ENCODE peak calls at places on chromosome 6, in eight cellular contexts. F is IMR-90, K is tibial nerve, V is K562, C is heart left ventricle, Q is NB4, W is HepG2, E is GM12891. A is an unnamed sample.

GRCh38 chr6:125549202-125549884 is 200.1 kb upstream of the HEY2 start:
- DNase-seq in W (no peak), K (no peak), E (no peak), Q (no peak), V (no peak), C (no peak), F (no peak), A (no peak)

GRCh38 chr6:141701732-141702131 is 431.0 kb upstream of the GJE1 start:
- DNase-seq in V (no peak), E (no peak), K (no peak), C (no peak), F (no peak), Q (no peak), W (no peak), A (no peak)

GRCh38 chr6:74752303-74752702 is 453.6 kb downstream of the COL12A1 start:
- DNase-seq in W (no peak), C (no peak), F (no peak), K (no peak), V (no peak), E (no peak), Q (no peak), A (no peak)

GRCh38 chr6:145367149-145367548 is 368.2 kb downstream of the EPM2A start:
- DNase-seq in W (no peak), F (no peak), K (no peak), Q (peak), E (no peak), C (no peak), V (no peak), A (no peak)

GRCh38 chr6:61809004-61809595 is 476.9 kb downstream of the KHDRBS2 start:
- DNase-seq in E (peak), Q (peak), W (peak), V (peak), C (no peak), F (no peak), K (no peak), A (no peak)

GRCh38 chr6:87822011-87822410 is 120.0 kb upstream of the AKIRIN2 start:
- DNase-seq in C (no peak), K (no peak), Q (no peak), E (no peak), F (peak), W (peak), V (no peak), A (no peak)

GRCh38 chr6:2531426-2532208 is 219.1 kb downstream of the MYLK4 start:
- DNase-seq in V (no peak), Q (peak), E (no peak), W (no peak), C (no peak), K (no peak), F (peak), A (no peak)

GRCh38 chr6:168192195-168192900 is 113.3 kb upstream of the FRMD1 start:
- DNase-seq in E (no peak), Q (no peak), C (no peak), K (no peak), W (no peak), V (no peak), F (no peak), A (no peak)

GRCh38 chr6:129490551-129491245 is 219.3 kb downstream of the ARHGAP18 start:
- DNase-seq in V (peak), C (peak), K (no peak), W (peak), E (peak), Q (peak), F (peak), A (no peak)

GRCh38 chr6:43575105-43575771 is 600 bp downstream of the XPO5 start:
- DNase-seq in W (peak), K (no peak), V (peak), C (no peak), F (peak), E (no peak), Q (peak), A (no peak)

GRCh38 chr6:3402310-3403243 is 54.3 kb downstream of the SLC22A23 start:
- DNase-seq in Q (no peak), E (no peak), W (no peak), K (no peak), F (no peak), C (no peak), V (no peak), A (no peak)

GRCh38 chr6:53702316-53702715 is 36.8 kb upstream of the KLHL31 start:
- DNase-seq in Q (peak), W (no peak), C (no peak), V (no peak), F (no peak), K (no peak), E (no peak), A (no peak)

GRCh38 chr6:130575971-130576370 is 210.2 kb downstream of the TMEM200A start:
- DNase-seq in V (no peak), Q (peak), W (peak), F (no peak), K (no peak), E (no peak), C (no peak), A (peak)

GRCh38 chr6:130991422-130992144 is 71.5 kb downstream of the EPB41L2 start:
- DNase-seq in W (no peak), Q (no peak), C (no peak), V (no peak), E (no peak), F (no peak), K (no peak), A (no peak)

GRCh38 chr6:149951626-149952025 is 9.8 kb downstream of the ULBP2 start:
- DNase-seq in V (no peak), F (no peak), W (no peak), Q (no peak), E (no peak), C (no peak), K (no peak), A (no peak)

GRCh38 chr6:113672691-113673149 is 184.4 kb upstream of the MARCKS start:
- DNase-seq in F (peak), W (peak), E (no peak), Q (peak), V (no peak), K (peak), C (peak), A (no peak)

GRCh38 chr6:148968636-148969270 is 221.9 kb downstream of the UST start:
- DNase-seq in K (no peak), Q (no peak), W (peak), F (peak), V (no peak), C (no peak), E (no peak), A (no peak)

GRCh38 chr6:87945966-87946365 is 101.7 kb upstream of the SPACA1 start:
- DNase-seq in Q (no peak), F (no peak), E (no peak), C (no peak), K (no peak), V (no peak), W (no peak), A (no peak)

GRCh38 chr6:97462031-97462430 is 179.0 kb upstream of the MMS22L start:
- DNase-seq in E (no peak), Q (no peak), K (no peak), V (no peak), F (no peak), W (no peak), C (no peak), A (no peak)

GRCh38 chr6:104344223-104344622 is 515.5 kb downstream of the HACE1 start:
- DNase-seq in Q (no peak), V (no peak), W (no peak), C (no peak), E (no peak), F (no peak), K (no peak), A (no peak)

GRCh38 chr6:786946-787763 is 94.2 kb upstream of the EXOC2 start:
- DNase-seq in F (peak), W (peak), E (peak), V (peak), K (no peak), Q (peak), C (no peak), A (no peak)

GRCh38 chr6:1952726-1953360 is 292.6 kb downstream of the GMDS start:
- DNase-seq in C (no peak), K (no peak), Q (no peak), V (no peak), W (no peak), E (no peak), F (peak), A (no peak)

GRCh38 chr6:33723576-33724085 is 12.1 kb upstream of the UQCC2 start:
- DNase-seq in V (no peak), E (no peak), C (no peak), W (no peak), K (no peak), F (no peak), Q (no peak), A (peak)

GRCh38 chr6:157385482-157385881 is 4.5 kb downstream of the ZDHHC14 start:
- DNase-seq in V (no peak), E (no peak), Q (no peak), W (no peak), C (no peak), K (no peak), F (no peak), A (no peak)

GRCh38 chr6:27672113-27672799 is 199.4 kb upstream of the ZNF184 start:
- DNase-seq in C (no peak), W (peak), K (no peak), Q (peak), E (no peak), F (peak), V (peak), A (no peak)

GRCh38 chr6:105608711-105609374 is 206.0 kb upstream of the PREP start:
- DNase-seq in W (peak), F (peak), V (no peak), E (no peak), K (no peak), Q (no peak), C (no peak), A (no peak)

GRCh38 chr6:150195996-150196417 is 53.2 kb downstream of the PPP1R14C start:
- DNase-seq in K (no peak), F (no peak), V (no peak), C (no peak), W (no peak), Q (no peak), E (no peak), A (no peak)

GRCh38 chr6:111589366-111589765 is 16.3 kb downstream of the TRAF3IP2 start:
- DNase-seq in F (peak), V (no peak), Q (no peak), K (no peak), W (peak), C (no peak), E (no peak), A (no peak)
- TF ChIP-seq POLR2A in F (peak), V (no peak), Q (no peak), K (no peak), W (no peak), C (no peak), E (no peak), A (no peak)

GRCh38 chr6:52551483-52552277 is 25.2 kb downstream of the TRAM2 start:
- DNase-seq in V (no peak), Q (no peak), C (peak), W (peak), K (no peak), E (no peak), F (peak), A (no peak)

GRCh38 chr6:52548353-52548713 is 28.5 kb downstream of the TRAM2 start:
- DNase-seq in C (no peak), F (no peak), K (no peak), Q (peak), E (no peak), W (no peak), V (no peak), A (no peak)

GRCh38 chr6:52548999-52549398 is 27.9 kb downstream of the TRAM2 start:
- DNase-seq in F (no peak), E (no peak), C (no peak), W (no peak), V (no peak), K (no peak), Q (no peak), A (no peak)

GRCh38 chr6:52549428-52549827 is 27.4 kb downstream of the TRAM2 start:
- DNase-seq in Q (no peak), W (no peak), E (no peak), V (no peak), C (no peak), K (no peak), F (no peak), A (no peak)

DNA sequence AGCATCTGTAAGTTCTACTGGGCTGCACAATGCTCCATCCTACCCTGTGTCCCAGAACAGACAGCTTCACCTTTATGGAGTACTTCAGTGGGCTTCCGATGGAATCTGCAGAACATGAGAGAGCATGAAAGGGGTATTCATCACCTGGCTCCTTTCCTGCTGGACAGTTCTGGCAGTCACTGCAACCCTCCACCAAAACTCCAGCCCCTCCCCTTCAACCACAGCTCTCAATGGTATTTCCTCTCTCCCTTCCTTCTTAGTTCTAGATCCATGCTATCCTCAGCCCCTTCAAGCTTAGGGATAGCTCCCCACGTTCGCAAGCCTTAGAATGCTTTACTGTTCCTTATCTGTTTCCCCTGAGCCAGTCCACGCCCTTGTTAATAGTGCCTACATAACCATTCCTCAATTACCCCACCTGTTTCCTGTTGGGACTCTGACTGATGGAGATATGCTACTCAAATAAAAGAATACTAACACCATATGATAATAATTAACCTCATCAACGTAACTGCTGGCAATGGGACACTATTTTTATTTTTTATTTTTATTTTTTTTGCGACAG is 26.8 kb downstream of the TRAM2 start:
- DNase-seq in Q (no peak), E (no peak), C (no peak), W (no peak), V (no peak), K (no peak), F (no peak), A (no peak)
- TF ChIP-seq POLR2A in Q (no peak), E (no peak), C (no peak), W (no peak), V (no peak), K (no peak), F (no peak), A (no peak)

GRCh38 chr6:11485261-11485660 is 52.3 kb upstream of the TMEM170B start:
- DNase-seq in W (no peak), K (no peak), Q (no peak), E (no peak), V (no peak), F (no peak), C (no peak), A (no peak)

GRCh38 chr6:11479296-11479695 is 58.3 kb upstream of the TMEM170B start:
- DNase-seq in E (no peak), Q (no peak), K (no peak), W (no peak), F (no peak), V (no peak), C (no peak), A (no peak)

GRCh38 chr6:11482616-11483015 is 54.9 kb upstream of the TMEM170B start:
- DNase-seq in E (no peak), W (no peak), V (no peak), Q (no peak), C (no peak), F (no peak), K (no peak), A (no peak)

GRCh38 chr6:11484441-11484840 is 53.1 kb upstream of the TMEM170B start:
- DNase-seq in Q (no peak), V (no peak), F (no peak), K (no peak), C (no peak), W (no peak), E (no peak), A (no peak)

GRCh38 chr6:11480541-11480940 is 57.0 kb upstream of the TMEM170B start:
- DNase-seq in V (no peak), C (no peak), Q (no peak), W (no peak), K (no peak), E (no peak), F (no peak), A (no peak)
- TF ChIP-seq POLR2A in V (no peak), C (no peak), Q (no peak), W (no peak), K (no peak), E (no peak), F (no peak), A (no peak)

DNA sequence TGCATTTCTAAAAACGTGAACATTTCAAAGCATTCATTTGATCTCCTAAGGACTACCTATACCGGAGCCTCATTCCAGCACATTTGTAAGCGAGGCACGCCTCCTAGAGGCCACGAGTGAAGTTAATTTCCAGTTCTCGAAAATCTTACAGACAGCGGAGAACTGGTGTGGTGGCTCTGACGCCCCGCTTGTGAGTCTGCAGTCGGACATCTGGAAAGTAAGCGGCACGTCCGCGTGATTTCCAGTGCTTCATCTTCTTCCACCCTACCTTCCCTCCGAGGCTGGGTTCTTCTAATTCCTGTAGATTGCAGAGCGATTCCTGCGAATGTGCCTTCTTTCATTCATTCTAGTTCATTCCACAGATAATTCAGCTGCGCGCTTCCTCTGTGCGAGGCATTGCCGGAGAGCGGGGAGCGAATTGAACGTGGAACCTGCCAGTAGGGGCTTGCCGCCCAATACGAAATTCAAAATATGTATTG is 810 bp upstream of the PRIM2 start:
- DNase-seq in F (peak), V (peak), Q (peak), C (peak), E (peak), W (peak), K (peak), A (peak)
- TF ChIP-seq POLR2A in F (peak), V (no peak), Q (no peak), C (no peak), E (no peak), W (peak), K (peak), A (no peak)

DNA sequence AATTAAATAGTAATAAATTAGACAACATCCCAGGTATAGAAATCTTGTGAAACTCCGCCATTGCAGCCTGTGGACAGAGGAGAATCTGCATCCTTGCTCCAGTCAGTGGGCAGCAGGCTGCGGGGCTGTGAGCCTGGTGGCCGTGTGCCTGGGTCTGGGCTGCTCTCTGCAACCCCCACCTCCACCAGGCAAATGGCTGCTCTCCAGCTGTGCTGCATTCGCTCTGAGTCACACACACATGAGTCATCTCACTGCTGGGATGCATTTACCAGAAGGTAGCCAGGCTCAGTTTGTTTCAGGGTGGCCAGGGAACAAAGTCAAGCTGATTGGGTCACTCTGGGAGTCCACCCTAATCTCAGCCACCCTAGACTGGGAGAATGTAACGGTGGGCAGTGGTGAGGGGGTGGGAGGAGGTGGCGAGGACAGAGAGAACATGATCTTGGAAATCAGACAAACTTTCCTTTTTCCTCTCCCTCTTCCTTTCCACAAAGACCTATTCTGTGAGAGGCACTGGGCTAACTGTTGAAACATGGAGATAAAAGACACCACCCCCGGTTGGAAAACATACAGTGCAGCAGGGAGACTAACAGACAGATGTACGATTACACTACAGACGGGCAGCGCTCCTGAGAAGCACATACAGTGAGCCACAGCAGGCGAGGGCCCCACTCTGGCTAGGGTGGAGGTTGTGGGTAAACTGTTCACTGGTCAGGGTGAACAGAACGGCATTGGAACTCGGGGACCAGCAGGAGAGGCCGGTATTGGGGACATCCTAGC is 59.2 kb downstream of the TRAM2 start:
- DNase-seq in C (peak), Q (peak), E (no peak), K (peak), W (peak), V (peak), F (peak), A (no peak)
- TF ChIP-seq POLR2A in C (peak), Q (no peak), E (no peak), K (peak), W (peak), V (peak), F (peak), A (no peak)